ENCODE peak calls at places on chromosomes 1 and 21, in six cellular contexts. One of them, this sample, is unnamed.

GRCh38 chr1:151326619-151327222 is 495 bp downstream of the PI4KB start:
- DNase-seq in Peyer's patch: peak; percentile 73
- DNase-seq in ACHN: peak; percentile 47
- DNase-seq in suprapubic skin: no peak
- DNase-seq in germinal center: peak; percentile 82
- DNase-seq in Right ventricle myocardium superior: peak; percentile 59
- DNase-seq in this sample: peak; percentile 79

GRCh38 chr21:28442624-28443023 is 550.1 kb downstream of the LTN1 start:
- DNase-seq in Peyer's patch: no peak
- DNase-seq in ACHN: no peak
- DNase-seq in suprapubic skin: no peak
- DNase-seq in Right ventricle myocardium superior: no peak
- DNase-seq in germinal center: no peak
- DNase-seq in this sample: no peak

GRCh38 chr1:240426056-240426455 is 185.9 kb downstream of the GREM2 start:
- DNase-seq in ACHN: no peak
- DNase-seq in Right ventricle myocardium superior: no peak
- DNase-seq in suprapubic skin: no peak
- DNase-seq in Peyer's patch: no peak
- DNase-seq in germinal center: no peak
- DNase-seq in this sample: no peak

GRCh38 chr1:3000671-3001470 is 20.4 kb upstream of the ACTRT2 start:
- DNase-seq in ACHN: no peak
- DNase-seq in suprapubic skin: peak; percentile 69
- DNase-seq in Peyer's patch: peak; percentile 41
- DNase-seq in germinal center: no peak
- DNase-seq in Right ventricle myocardium superior: peak; percentile 22
- DNase-seq in this sample: no peak

GRCh38 chr1:111225717-111226400 is 1.7 kb upstream of the CHI3L2 start:
- DNase-seq in Right ventricle myocardium superior: no peak
- DNase-seq in ACHN: no peak
- DNase-seq in suprapubic skin: no peak
- DNase-seq in Peyer's patch: no peak
- DNase-seq in germinal center: no peak
- DNase-seq in this sample: no peak

GRCh38 chr1:186102559-186103148 is 272.4 kb downstream of the TPR start:
- DNase-seq in Peyer's patch: no peak
- DNase-seq in ACHN: peak; percentile 49
- DNase-seq in suprapubic skin: no peak
- DNase-seq in germinal center: no peak
- DNase-seq in Right ventricle myocardium superior: no peak
- DNase-seq in this sample: no peak

GRCh38 chr1:58505286-58505685 is 41.2 kb downstream of the OMA1 start:
- DNase-seq in Right ventricle myocardium superior: no peak
- DNase-seq in suprapubic skin: no peak
- DNase-seq in germinal center: no peak
- DNase-seq in Peyer's patch: no peak
- DNase-seq in ACHN: no peak
- DNase-seq in this sample: no peak

GRCh38 chr1:20215716-20216115 is 29.4 kb upstream of the PLA2G2C start:
- DNase-seq in germinal center: no peak
- DNase-seq in Peyer's patch: no peak
- DNase-seq in Right ventricle myocardium superior: no peak
- DNase-seq in ACHN: no peak
- DNase-seq in suprapubic skin: no peak
- DNase-seq in this sample: no peak

GRCh38 chr1:179217943-179218507 is 11.5 kb downstream of the ABL2 start:
- DNase-seq in germinal center: no peak
- DNase-seq in Right ventricle myocardium superior: no peak
- DNase-seq in suprapubic skin: no peak
- DNase-seq in ACHN: no peak
- DNase-seq in Peyer's patch: no peak
- DNase-seq in this sample: no peak

GRCh38 chr1:207134550-207134949 is 30.5 kb downstream of the C4BPA start:
- DNase-seq in suprapubic skin: no peak
- DNase-seq in Peyer's patch: no peak
- DNase-seq in germinal center: no peak
- DNase-seq in ACHN: no peak
- DNase-seq in Right ventricle myocardium superior: no peak
- DNase-seq in this sample: no peak

GRCh38 chr1:168373869-168374268 is 93.2 kb downstream of the TBX19 start:
- DNase-seq in ACHN: no peak
- DNase-seq in germinal center: no peak
- DNase-seq in Peyer's patch: no peak
- DNase-seq in Right ventricle myocardium superior: no peak
- DNase-seq in suprapubic skin: no peak
- DNase-seq in this sample: no peak

GRCh38 chr1:53172751-53173498 is 23.7 kb upstream of the CPT2 start:
- DNase-seq in ACHN: peak; percentile 22
- DNase-seq in suprapubic skin: no peak
- DNase-seq in germinal center: peak; percentile 81
- DNase-seq in Peyer's patch: peak; percentile 59
- DNase-seq in Right ventricle myocardium superior: no peak
- DNase-seq in this sample: peak; percentile 45

GRCh38 chr21:18443686-18444085 is 40.1 kb upstream of the TMPRSS15 start:
- DNase-seq in germinal center: no peak
- DNase-seq in Peyer's patch: no peak
- DNase-seq in suprapubic skin: no peak
- DNase-seq in ACHN: no peak
- DNase-seq in Right ventricle myocardium superior: peak; percentile 13
- DNase-seq in this sample: no peak

GRCh38 chr1:215475719-215476525 is 91.2 kb upstream of the KCTD3 start:
- DNase-seq in ACHN: no peak
- DNase-seq in Right ventricle myocardium superior: no peak
- DNase-seq in Peyer's patch: no peak
- DNase-seq in germinal center: no peak
- DNase-seq in suprapubic skin: no peak
- DNase-seq in this sample: no peak

GRCh38 chr21:14382835-14383595 is at the start of gene HSPA13:
- DNase-seq in germinal center: peak; percentile 96
- DNase-seq in suprapubic skin: peak; percentile 99
- DNase-seq in ACHN: peak; percentile 97
- DNase-seq in Right ventricle myocardium superior: peak; percentile 100
- DNase-seq in Peyer's patch: peak; percentile 100
- DNase-seq in this sample: peak; percentile 100

This sample was measured in coronary artery.